ENCODE peak calls at places on chromosomes 16 and 17, in four cellular contexts. Q is HepG2, H is GM12878, T is SK-N-SH. W is an unnamed sample.

GRCh38 chr16:56700631-56701030 is 18.4 kb downstream of the MT1X start:
- DNase-seq in Q (no peak), T (no peak), H (no peak), W (no peak)

GRCh38 chr16:22123146-22123545 is 30.8 kb downstream of the VWA3A start:
- DNase-seq in Q (no peak), H (no peak), T (no peak), W (no peak)

GRCh38 chr17:48468299-48468698 is 38.3 kb upstream of the SKAP1 start:
- DNase-seq in Q (no peak), H (no peak), T (no peak), W (no peak)

GRCh38 chr16:27291106-27291505 is 22.5 kb upstream of the NSMCE1 start:
- DNase-seq in T (no peak), Q (no peak), H (no peak), W (no peak)

GRCh38 chr17:6959700-6960099 is 36.1 kb upstream of the ALOX12 start:
- DNase-seq in H (no peak), Q (no peak), T (no peak), W (no peak)

GRCh38 chr17:49554694-49555494 is 20.8 kb upstream of the NXPH3 start:
- DNase-seq in T (peak), H (no peak), Q (no peak), W (no peak)

GRCh38 chr17:32551186-32551955 is 64.6 kb downstream of the CDK5R1 start:
- DNase-seq in Q (no peak), T (no peak), H (peak), W (peak)

GRCh38 chr16:79062336-79062735 is 538.2 kb downstream of the MAF start:
- DNase-seq in Q (no peak), T (no peak), H (no peak), W (no peak)

GRCh38 chr16:76193851-76194620 is 83.2 kb upstream of the CNTNAP4 start:
- DNase-seq in Q (no peak), T (no peak), H (no peak), W (no peak)

GRCh38 chr17:15409721-15410247 is 57.6 kb downstream of the CDRT4 start:
- DNase-seq in T (no peak), H (no peak), Q (no peak), W (peak)

GRCh38 chr17:57337390-57337789 is 81.1 kb downstream of the MSI2 start:
- DNase-seq in Q (no peak), H (no peak), T (no peak), W (no peak)

GRCh38 chr17:73533801-73534574 is 110.3 kb downstream of the SDK2 start:
- DNase-seq in Q (no peak), T (no peak), H (no peak), W (no peak)

GRCh38 chr17:4782652-4783051 is 3.5 kb downstream of the VMO1 start:
- DNase-seq in Q (no peak), T (peak), H (no peak), W (no peak)

DNA sequence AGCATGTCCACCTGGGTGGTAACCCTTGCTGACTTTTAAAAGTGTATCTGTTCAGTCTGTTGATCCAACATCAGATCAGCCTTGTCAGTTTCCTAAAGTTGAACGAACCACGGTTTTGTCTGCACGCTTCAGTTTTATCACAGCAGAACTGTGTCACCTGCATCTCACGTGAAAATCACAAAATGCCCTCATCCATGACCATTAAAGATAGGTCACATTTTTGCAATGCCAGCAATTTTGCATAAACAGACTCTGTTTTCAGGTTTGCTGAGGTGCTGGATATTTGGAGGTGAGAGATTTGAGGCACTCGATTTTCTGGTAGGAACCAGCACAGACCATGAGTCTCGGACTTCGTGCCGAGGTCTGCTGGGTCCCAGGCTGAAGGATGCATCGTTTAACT is 3.0 kb downstream of the METRNL start:
- DNase-seq in T (no peak), Q (no peak), H (no peak), W (no peak)
- H3K9ac ChIP-seq in T (no peak), Q (no peak), H (no peak), W (peak)

GRCh38 chr17:51435641-51436091 is 175.3 kb downstream of the UTP18 start:
- DNase-seq in T (peak), Q (peak), H (no peak), W (peak)
- TF ChIP-seq MXI1 in T (no peak), Q (peak), H (no peak), W (no peak)

DNA sequence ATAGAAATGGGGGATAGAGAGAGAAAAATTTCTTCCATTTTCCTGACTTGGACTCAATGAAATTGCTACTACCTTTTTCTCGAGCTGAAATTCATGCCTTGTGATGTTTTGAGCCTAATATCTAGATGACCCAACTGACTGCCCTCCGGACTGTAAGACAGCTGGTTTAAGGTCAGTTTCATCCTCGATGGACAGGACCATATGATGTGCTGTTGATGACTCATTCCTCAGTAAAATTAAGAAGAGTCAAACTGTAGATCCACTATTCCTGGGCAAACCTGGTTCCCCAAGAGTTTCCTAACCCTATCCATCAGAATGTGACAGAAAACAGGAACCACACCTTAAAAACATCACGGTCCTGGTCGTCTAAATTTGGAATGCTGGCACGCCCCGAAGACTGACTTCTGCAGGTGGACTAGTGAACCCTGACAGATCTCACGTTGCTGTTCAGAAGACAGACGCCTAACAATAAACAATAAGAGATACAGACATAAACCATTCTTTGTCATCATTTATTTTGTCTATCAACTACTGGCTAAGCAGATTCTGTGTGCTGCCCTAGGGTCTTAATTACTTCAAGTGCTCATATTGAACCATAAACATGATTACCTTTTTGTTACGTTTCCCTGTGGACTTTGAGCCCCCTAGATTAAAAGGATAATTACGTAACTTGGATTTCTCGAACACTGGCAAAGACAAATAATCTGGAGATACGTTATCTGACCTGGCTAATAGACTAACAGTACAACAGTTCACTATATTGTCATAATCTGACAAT is 45.1 kb upstream of the NOS2 start:
- DNase-seq in H (no peak), T (no peak), Q (peak), W (no peak)
- H3K9ac ChIP-seq in H (no peak), T (no peak), Q (no peak), W (no peak)

GRCh38 chr17:17324616-17325015 is 21.4 kb downstream of the NT5M start:
- DNase-seq in T (no peak), H (no peak), Q (no peak), W (no peak)
- TF ChIP-seq MXI1 in T (no peak), H (no peak), Q (no peak), W (no peak)

GRCh38 chr16:84649511-84649861 is 1.2 kb downstream of the KLHL36 start:
- DNase-seq in Q (no peak), T (no peak), H (no peak), W (no peak)
- H3K9ac ChIP-seq in Q (peak), T (peak), H (peak), W (peak)

GRCh38 chr16:86202760-86203426 is 303.9 kb downstream of the IRF8 start:
- DNase-seq in Q (no peak), H (no peak), T (no peak), W (no peak)
- TF ChIP-seq MXI1 in Q (no peak), H (no peak), T (no peak), W (no peak)

GRCh38 chr16:71847096-71847495 is 1.3 kb downstream of the ATXN1L start:
- DNase-seq in Q (no peak), T (no peak), H (no peak), W (no peak)
- H3K9ac ChIP-seq in Q (peak), T (peak), H (peak), W (peak)